ENCODE peak calls at places on chromosome 14, in seven cellular contexts. H is right atrium auricular region, C is A549, S is ovary, O is heart right ventricle, Z is fibroblast of the aortic adventitia, A is mucosa of descending colon. I is an unnamed sample.

GRCh38 chr14:55277972-55278740 is 6.9 kb downstream of the FBXO34 start:
- DNase-seq in S (no peak), A (no peak), C (no peak), H (no peak), O (no peak), Z (no peak), I (no peak)

GRCh38 chr14:64193821-64194220 is 100.3 kb downstream of the ESR2 start:
- DNase-seq in A (no peak), H (no peak), O (no peak), C (peak; percentile 24), S (no peak), Z (no peak), I (no peak)

GRCh38 chr14:68680541-68681051 is 112.3 kb downstream of the ZFP36L1 start:
- DNase-seq in A (no peak), Z (peak; percentile 91), H (no peak), C (no peak), O (no peak), S (peak; percentile 19), I (peak; percentile 85)

GRCh38 chr14:85529803-85530574 is at the start of gene FLRT2:
- DNase-seq in C (peak; percentile 64), H (peak; percentile 79), Z (peak; percentile 81), O (peak; percentile 42), S (peak; percentile 83), A (peak; percentile 63), I (peak; percentile 71)

GRCh38 chr14:102606296-102606695 is 13.8 kb downstream of the RCOR1 start:
- DNase-seq in A (no peak), C (no peak), Z (no peak), O (no peak), S (no peak), H (no peak), I (no peak)

GRCh38 chr14:64562432-64562831 is 12.7 kb downstream of the PPP1R36 start:
- DNase-seq in A (no peak), O (no peak), Z (no peak), H (no peak), C (no peak), S (no peak), I (no peak)

GRCh38 chr14:38808734-38809455 is 294.1 kb downstream of the SEC23A start:
- DNase-seq in C (peak; percentile 2), H (no peak), Z (no peak), S (no peak), A (peak; percentile 71), O (no peak), I (no peak)

GRCh38 chr14:29553427-29553826 is 374.2 kb downstream of the PRKD1 start:
- DNase-seq in A (no peak), O (no peak), S (no peak), Z (no peak), H (no peak), C (no peak), I (no peak)

GRCh38 chr14:90559811-90560492 is 163.1 kb downstream of the CALM1 start:
- DNase-seq in C (no peak), S (no peak), A (no peak), Z (no peak), O (no peak), H (no peak), I (no peak)

GRCh38 chr14:55370883-55371455 is 40.7 kb downstream of the ATG14 start:
- DNase-seq in C (no peak), S (no peak), O (no peak), A (no peak), H (no peak), Z (no peak), I (no peak)

GRCh38 chr14:62657376-62657775 is 387.9 kb downstream of the KCNH5 start:
- DNase-seq in S (no peak), O (no peak), A (no peak), C (no peak), H (no peak), Z (no peak), I (no peak)

GRCh38 chr14:77208979-77209318 is 27.4 kb downstream of the TMEM63C start:
- DNase-seq in Z (no peak), S (no peak), H (no peak), O (no peak), A (no peak), C (no peak), I (no peak)

GRCh38 chr14:23373041-23373440 is 432 bp downstream of the IL25 start:
- DNase-seq in A (no peak), H (no peak), Z (no peak), S (no peak), C (no peak), O (no peak), I (no peak)

GRCh38 chr14:28671425-28671824 is 95.2 kb upstream of the FOXG1 start:
- DNase-seq in A (no peak), S (no peak), O (no peak), H (no peak), C (no peak), Z (peak; percentile 61), I (peak; percentile 85)

GRCh38 chr14:29037428-29037827 is 270.8 kb downstream of the FOXG1 start:
- DNase-seq in A (no peak), O (no peak), H (no peak), C (no peak), S (no peak), Z (no peak), I (peak; percentile 62)

GRCh38 chr14:77985235-77985634 is 184.9 kb upstream of the NRXN3 start:
- DNase-seq in S (no peak), C (no peak), O (no peak), H (no peak), Z (peak; percentile 15), A (no peak), I (peak; percentile 64)

GRCh38 chr14:80316426-80316825 is 105.1 kb upstream of the DIO2 start:
- DNase-seq in A (no peak), H (no peak), C (no peak), S (no peak), Z (peak; percentile 16), O (no peak), I (peak; percentile 7)

DNA sequence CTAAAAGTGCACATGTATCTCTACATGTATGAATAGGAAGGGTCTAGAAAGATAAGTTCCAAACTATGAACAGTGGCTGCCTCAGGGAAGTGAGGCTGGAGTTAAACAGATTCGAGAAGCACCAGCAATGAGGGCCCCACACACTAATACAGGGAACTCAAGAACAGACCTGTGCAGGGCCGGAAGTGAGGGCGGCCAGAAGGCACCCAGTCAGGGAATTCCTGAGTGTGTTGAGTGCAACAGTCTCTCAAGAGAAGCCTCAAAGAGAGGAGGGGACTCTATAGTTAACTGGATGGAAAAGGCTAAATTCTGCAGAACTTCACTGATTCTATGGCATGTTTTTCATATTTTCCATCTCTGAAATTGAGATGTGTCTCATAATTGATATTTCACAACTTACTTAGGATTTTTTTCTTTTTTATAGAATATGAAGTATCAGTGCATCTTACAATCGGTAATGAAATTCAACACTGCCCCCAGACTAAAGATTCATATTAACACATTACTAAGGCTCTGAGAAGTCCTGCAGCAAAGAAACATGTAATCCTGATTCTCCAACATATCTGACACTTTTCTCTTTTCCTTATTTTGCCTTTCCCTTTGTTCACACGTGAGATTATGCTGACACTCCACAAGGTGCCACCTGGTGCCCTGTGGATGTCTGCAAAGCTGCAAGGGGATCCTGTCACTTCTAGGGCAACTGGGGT is 61.3 kb downstream of the CHGA start:
- DNase-seq in Z (no peak), C (no peak), A (no peak), H (no peak), S (peak; percentile 8), O (no peak), I (no peak)
- TF ChIP-seq CTCF in Z (no peak), C (no peak), A (no peak), H (no peak), S (no peak), O (no peak), I (no peak)

DNA sequence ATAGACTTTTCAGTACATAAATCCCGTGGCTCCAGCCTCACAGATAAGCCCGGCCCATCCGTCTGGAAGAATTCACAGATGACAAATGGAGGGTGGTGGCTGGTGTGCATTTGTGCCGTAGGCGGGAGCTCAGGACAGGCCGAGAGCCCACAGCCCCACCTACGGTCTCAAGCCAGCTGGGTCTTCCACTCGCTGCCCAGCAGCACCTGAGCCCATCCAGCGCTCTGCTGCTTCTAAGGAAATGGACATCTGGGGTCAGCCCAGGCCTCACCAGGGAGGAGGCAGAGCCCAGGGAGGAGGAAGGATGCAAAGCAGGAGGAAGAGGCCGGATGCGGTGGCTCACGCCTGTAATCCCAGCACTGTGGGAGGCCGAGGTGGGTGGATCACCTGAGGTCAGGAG is 72.9 kb downstream of the KIF26A start:
- DNase-seq in O (no peak), H (no peak), Z (no peak), A (peak; percentile 24), C (no peak), S (no peak), I (no peak)
- TF ChIP-seq CTCF in O (no peak), H (no peak), Z (no peak), A (no peak), C (no peak), S (no peak), I (no peak)

GRCh38 chr14:87045956-87046355 is 947.0 kb downstream of the GALC start:
- DNase-seq in S (no peak), Z (no peak), A (no peak), C (no peak), H (no peak), O (no peak), I (no peak)

GRCh38 chr14:87055007-87055406 is 938.0 kb downstream of the GALC start:
- DNase-seq in C (no peak), Z (no peak), A (no peak), S (no peak), O (no peak), H (no peak), I (no peak)

GRCh38 chr14:87046960-87047359 is 946.0 kb downstream of the GALC start:
- DNase-seq in S (no peak), O (no peak), C (no peak), Z (no peak), H (no peak), A (no peak), I (no peak)

GRCh38 chr14:87052646-87053225 is 940.2 kb downstream of the GALC start:
- DNase-seq in Z (no peak), S (no peak), C (no peak), O (no peak), A (no peak), H (no peak), I (no peak)

DNA sequence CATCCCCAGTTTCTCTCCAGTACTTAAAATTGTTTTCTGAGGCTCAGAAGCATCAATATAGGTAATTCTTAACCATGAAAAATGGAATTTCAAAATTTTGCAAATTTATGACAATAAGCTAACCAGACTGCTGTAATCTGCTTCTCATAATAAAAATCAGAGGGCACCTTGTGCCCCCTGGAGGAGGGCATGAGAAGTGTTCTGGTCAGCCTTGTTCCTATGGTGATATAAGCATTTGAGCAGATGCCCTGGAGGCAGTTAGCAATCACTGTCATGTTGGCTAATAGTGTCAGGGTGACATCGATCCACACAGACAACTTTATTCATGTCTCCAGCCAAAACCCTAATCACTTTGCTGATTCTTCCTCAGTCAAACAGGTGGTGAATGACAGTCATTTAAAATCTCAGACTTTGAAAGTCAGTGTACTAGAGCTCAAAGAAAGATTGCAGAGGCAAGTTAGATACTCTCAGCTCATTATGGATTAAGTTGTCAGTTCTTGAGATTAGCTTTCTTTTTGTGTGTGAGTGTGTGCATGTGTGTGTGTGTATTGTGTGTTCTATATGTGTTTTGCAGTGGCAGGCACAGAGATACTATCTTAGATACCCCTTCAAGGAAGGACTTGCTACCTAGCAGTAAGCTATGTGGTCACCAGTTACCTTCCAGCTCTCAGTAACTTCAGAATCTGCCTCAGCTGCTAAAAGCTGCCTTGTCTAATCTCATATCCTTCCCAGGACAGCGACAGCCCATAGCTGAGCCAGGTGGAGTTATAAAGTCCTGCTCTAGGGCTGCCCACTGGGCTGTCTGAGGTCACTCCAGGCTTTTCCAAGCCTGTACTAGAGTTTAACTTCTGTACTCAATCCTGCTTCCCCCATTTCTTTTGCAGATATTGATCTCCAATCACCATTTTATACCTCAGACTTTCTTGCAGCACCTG is 942.8 kb downstream of the GALC start:
- DNase-seq in H (no peak), S (no peak), C (peak; percentile 20), O (no peak), Z (peak; percentile 54), A (no peak), I (peak; percentile 45)
- TF ChIP-seq CTCF in H (no peak), S (no peak), C (no peak), O (no peak), Z (peak; percentile 73), A (no peak), I (peak; percentile 55)

GRCh38 chr14:21057803-21058675 is at the start of gene RNASE8:
- DNase-seq in C (no peak), S (no peak), Z (no peak), H (no peak), A (no peak), O (no peak), I (peak; percentile 55)
- TF ChIP-seq CTCF in C (no peak), S (no peak), Z (no peak), H (no peak), A (no peak), O (no peak), I (peak; percentile 19)

I was measured in fibroblast of mammary gland.